ENCODE peak calls at places on chromosomes 16 and 17, in four cellular contexts. C is T-helper 1 cell, F is NCI-H1436, H is spleen. A is an unnamed sample.

GRCh38 chr17:68458260-68459029 is 1.1 kb upstream of the WIPI1 start:
- DNase-seq in C (no peak), F (no peak), H (no peak), A (no peak)

GRCh38 chr17:72466606-72467005 is 345.8 kb downstream of the SOX9 start:
- DNase-seq in C (no peak), F (no peak), H (peak), A (no peak)

GRCh38 chr17:1070411-1070810 is 73.5 kb downstream of the TIMM22 start:
- DNase-seq in C (no peak), F (no peak), H (no peak), A (no peak)

GRCh38 chr17:69485901-69486643 is 71.6 kb downstream of the MAP2K6 start:
- DNase-seq in C (no peak), F (peak), H (no peak), A (no peak)

GRCh38 chr17:60421273-60422161 is 772 bp upstream of the CHCT1 start:
- DNase-seq in C (peak), F (no peak), H (peak), A (peak)

GRCh38 chr17:55314784-55315491 is 50.2 kb downstream of the HLF start:
- DNase-seq in C (no peak), F (no peak), H (no peak), A (no peak)

GRCh38 chr17:49687878-49688491 is 10.1 kb upstream of the SPOP start:
- DNase-seq in C (no peak), F (no peak), H (peak), A (no peak)

GRCh38 chr17:45103269-45103795 is 29.0 kb downstream of the PLCD3 start:
- DNase-seq in C (no peak), F (no peak), H (no peak), A (no peak)

GRCh38 chr17:73200476-73200875 is 7.6 kb downstream of the COG1 start:
- DNase-seq in C (no peak), F (no peak), H (no peak), A (no peak)

GRCh38 chr16:57592591-57593003 is 35.8 kb upstream of the ADGRG1 start:
- DNase-seq in C (peak), F (no peak), H (peak), A (peak)

GRCh38 chr16:59907671-59908070 is 1173.6 kb upstream of the GOT2 start:
- DNase-seq in C (no peak), F (no peak), H (no peak), A (no peak)

GRCh38 chr16:28869201-28869600 is 5.6 kb downstream of the SH2B1 start:
- DNase-seq in C (no peak), F (no peak), H (no peak), A (no peak)

A was measured in KG1.